ENCODE peak calls at places on chromosomes 3 and 15, in five cellular contexts. One of them, this sample, is unnamed.

GRCh38 chr3:30693470-30694120 is 87.2 kb downstream of the TGFBR2 start:
- DNase-seq in CD8-positive, alpha-beta memory T cell: peak
- DNase-seq in mucosa of descending colon: no peak
- DNase-seq in AG09309: peak
- DNase-seq in endodermal cell: peak
- DNase-seq in this sample: peak

GRCh38 chr15:77419050-77419835 is 661 bp downstream of the PEAK1 start:
- DNase-seq in CD8-positive, alpha-beta memory T cell: peak
- DNase-seq in mucosa of descending colon: peak
- DNase-seq in AG09309: no peak
- DNase-seq in endodermal cell: peak
- DNase-seq in this sample: no peak

GRCh38 chr15:101675796-101676582 is 23.8 kb upstream of the TM2D3 start:
- DNase-seq in CD8-positive, alpha-beta memory T cell: no peak
- DNase-seq in mucosa of descending colon: no peak
- DNase-seq in AG09309: peak
- DNase-seq in endodermal cell: peak
- DNase-seq in this sample: no peak

GRCh38 chr3:83002869-83003445 is 1241.5 kb upstream of the GBE1 start:
- DNase-seq in CD8-positive, alpha-beta memory T cell: no peak
- DNase-seq in mucosa of descending colon: no peak
- DNase-seq in AG09309: no peak
- DNase-seq in endodermal cell: no peak
- DNase-seq in this sample: no peak

GRCh38 chr3:140223197-140223596 is 288.2 kb downstream of the CLSTN2 start:
- DNase-seq in CD8-positive, alpha-beta memory T cell: no peak
- DNase-seq in mucosa of descending colon: no peak
- DNase-seq in AG09309: no peak
- DNase-seq in endodermal cell: no peak
- DNase-seq in this sample: no peak

GRCh38 chr15:31238906-31239305 is 87.7 kb upstream of the KLF13 start:
- DNase-seq in CD8-positive, alpha-beta memory T cell: no peak
- DNase-seq in mucosa of descending colon: peak
- DNase-seq in AG09309: no peak
- DNase-seq in endodermal cell: no peak
- DNase-seq in this sample: no peak

GRCh38 chr3:123377173-123377740 is 71.6 kb downstream of the ADCY5 start:
- DNase-seq in CD8-positive, alpha-beta memory T cell: no peak
- DNase-seq in mucosa of descending colon: no peak
- DNase-seq in AG09309: no peak
- DNase-seq in endodermal cell: peak
- DNase-seq in this sample: no peak

GRCh38 chr15:100083572-100083971 is 258.2 kb downstream of the ADAMTS17 start:
- DNase-seq in CD8-positive, alpha-beta memory T cell: no peak
- DNase-seq in mucosa of descending colon: no peak
- DNase-seq in AG09309: no peak
- DNase-seq in endodermal cell: no peak
- DNase-seq in this sample: no peak

GRCh38 chr3:46861996-46862688 is 1.1 kb downstream of the MYL3 start:
- DNase-seq in CD8-positive, alpha-beta memory T cell: no peak
- DNase-seq in mucosa of descending colon: peak
- DNase-seq in AG09309: no peak
- DNase-seq in endodermal cell: peak
- DNase-seq in this sample: no peak

GRCh38 chr3:51539291-51539891 is 872 bp downstream of the RAD54L2 start:
- DNase-seq in CD8-positive, alpha-beta memory T cell: no peak
- DNase-seq in mucosa of descending colon: no peak
- DNase-seq in AG09309: no peak
- DNase-seq in endodermal cell: peak
- DNase-seq in this sample: peak

GRCh38 chr15:101725073-101725472 is 800 bp upstream of the TARS3 start:
- DNase-seq in CD8-positive, alpha-beta memory T cell: no peak
- DNase-seq in mucosa of descending colon: no peak
- DNase-seq in AG09309: no peak
- DNase-seq in endodermal cell: no peak
- DNase-seq in this sample: no peak

GRCh38 chr15:31179683-31180082 is 78.2 kb upstream of the TRPM1 start:
- DNase-seq in CD8-positive, alpha-beta memory T cell: peak
- DNase-seq in mucosa of descending colon: no peak
- DNase-seq in AG09309: no peak
- DNase-seq in endodermal cell: no peak
- DNase-seq in this sample: peak

GRCh38 chr15:59616390-59616789 is 4.8 kb downstream of the GCNT3 start:
- DNase-seq in CD8-positive, alpha-beta memory T cell: no peak
- DNase-seq in mucosa of descending colon: no peak
- DNase-seq in AG09309: no peak
- DNase-seq in endodermal cell: no peak
- DNase-seq in this sample: no peak
- H3K4me3 ChIP-seq in CD8-positive, alpha-beta memory T cell: no peak
- H3K4me3 ChIP-seq in mucosa of descending colon: no peak
- H3K4me3 ChIP-seq in AG09309: no peak
- H3K4me3 ChIP-seq in endodermal cell: no peak
- H3K4me3 ChIP-seq in this sample: no peak

GRCh38 chr15:57505056-57505713 is 86.5 kb upstream of the MYZAP start:
- DNase-seq in CD8-positive, alpha-beta memory T cell: no peak
- DNase-seq in mucosa of descending colon: peak
- DNase-seq in AG09309: no peak
- DNase-seq in endodermal cell: no peak
- DNase-seq in this sample: no peak
- H3K4me3 ChIP-seq in CD8-positive, alpha-beta memory T cell: no peak
- H3K4me3 ChIP-seq in mucosa of descending colon: no peak
- H3K4me3 ChIP-seq in AG09309: no peak
- H3K4me3 ChIP-seq in endodermal cell: no peak
- H3K4me3 ChIP-seq in this sample: no peak

GRCh38 chr3:32082727-32083126 is 23.7 kb upstream of the GPD1L start:
- DNase-seq in CD8-positive, alpha-beta memory T cell: no peak
- DNase-seq in mucosa of descending colon: no peak
- DNase-seq in AG09309: no peak
- DNase-seq in endodermal cell: no peak
- DNase-seq in this sample: no peak
- H3K4me3 ChIP-seq in CD8-positive, alpha-beta memory T cell: no peak
- H3K4me3 ChIP-seq in mucosa of descending colon: no peak
- H3K4me3 ChIP-seq in AG09309: no peak
- H3K4me3 ChIP-seq in endodermal cell: no peak
- H3K4me3 ChIP-seq in this sample: no peak

GRCh38 chr3:194141415-194142155 is 5.6 kb downstream of the HES1 start:
- DNase-seq in CD8-positive, alpha-beta memory T cell: peak
- DNase-seq in mucosa of descending colon: peak
- DNase-seq in AG09309: peak
- DNase-seq in endodermal cell: peak
- DNase-seq in this sample: peak
- H3K4me3 ChIP-seq in CD8-positive, alpha-beta memory T cell: no peak
- H3K4me3 ChIP-seq in mucosa of descending colon: no peak
- H3K4me3 ChIP-seq in AG09309: peak
- H3K4me3 ChIP-seq in endodermal cell: no peak
- H3K4me3 ChIP-seq in this sample: peak

GRCh38 chr3:167829057-167829456 is 93.5 kb downstream of the SERPINI1 start:
- DNase-seq in CD8-positive, alpha-beta memory T cell: no peak
- DNase-seq in mucosa of descending colon: no peak
- DNase-seq in AG09309: no peak
- DNase-seq in endodermal cell: no peak
- DNase-seq in this sample: no peak

GRCh38 chr3:167835953-167836352 is 100.4 kb downstream of the SERPINI1 start:
- DNase-seq in CD8-positive, alpha-beta memory T cell: no peak
- DNase-seq in mucosa of descending colon: no peak
- DNase-seq in AG09309: no peak
- DNase-seq in endodermal cell: no peak
- DNase-seq in this sample: no peak

GRCh38 chr3:167835359-167835758 is 99.8 kb downstream of the SERPINI1 start:
- DNase-seq in CD8-positive, alpha-beta memory T cell: no peak
- DNase-seq in mucosa of descending colon: no peak
- DNase-seq in AG09309: no peak
- DNase-seq in endodermal cell: no peak
- DNase-seq in this sample: no peak

GRCh38 chr3:167830007-167830406 is 94.5 kb downstream of the SERPINI1 start:
- DNase-seq in CD8-positive, alpha-beta memory T cell: no peak
- DNase-seq in mucosa of descending colon: no peak
- DNase-seq in AG09309: no peak
- DNase-seq in endodermal cell: peak
- DNase-seq in this sample: no peak
- H3K4me3 ChIP-seq in CD8-positive, alpha-beta memory T cell: no peak
- H3K4me3 ChIP-seq in mucosa of descending colon: no peak
- H3K4me3 ChIP-seq in AG09309: no peak
- H3K4me3 ChIP-seq in endodermal cell: no peak
- H3K4me3 ChIP-seq in this sample: no peak

GRCh38 chr3:196794467-196794866 is 54.8 kb downstream of the PAK2 start:
- DNase-seq in CD8-positive, alpha-beta memory T cell: no peak
- DNase-seq in mucosa of descending colon: no peak
- DNase-seq in AG09309: no peak
- DNase-seq in endodermal cell: no peak
- DNase-seq in this sample: no peak

GRCh38 chr3:196793224-196793623 is 53.6 kb downstream of the PAK2 start:
- DNase-seq in CD8-positive, alpha-beta memory T cell: no peak
- DNase-seq in mucosa of descending colon: no peak
- DNase-seq in AG09309: peak
- DNase-seq in endodermal cell: no peak
- DNase-seq in this sample: no peak

GRCh38 chr3:196790636-196791035 is 51.0 kb downstream of the PAK2 start:
- DNase-seq in CD8-positive, alpha-beta memory T cell: no peak
- DNase-seq in mucosa of descending colon: no peak
- DNase-seq in AG09309: no peak
- DNase-seq in endodermal cell: no peak
- DNase-seq in this sample: no peak

GRCh38 chr3:196789773-196790419 is 50.2 kb downstream of the PAK2 start:
- DNase-seq in CD8-positive, alpha-beta memory T cell: no peak
- DNase-seq in mucosa of descending colon: no peak
- DNase-seq in AG09309: no peak
- DNase-seq in endodermal cell: no peak
- DNase-seq in this sample: no peak

GRCh38 chr3:196792771-196793170 is 53.1 kb downstream of the PAK2 start:
- DNase-seq in CD8-positive, alpha-beta memory T cell: no peak
- DNase-seq in mucosa of descending colon: no peak
- DNase-seq in AG09309: no peak
- DNase-seq in endodermal cell: peak
- DNase-seq in this sample: no peak
- H3K4me3 ChIP-seq in CD8-positive, alpha-beta memory T cell: no peak
- H3K4me3 ChIP-seq in mucosa of descending colon: no peak
- H3K4me3 ChIP-seq in AG09309: no peak
- H3K4me3 ChIP-seq in endodermal cell: no peak
- H3K4me3 ChIP-seq in this sample: no peak

DNA sequence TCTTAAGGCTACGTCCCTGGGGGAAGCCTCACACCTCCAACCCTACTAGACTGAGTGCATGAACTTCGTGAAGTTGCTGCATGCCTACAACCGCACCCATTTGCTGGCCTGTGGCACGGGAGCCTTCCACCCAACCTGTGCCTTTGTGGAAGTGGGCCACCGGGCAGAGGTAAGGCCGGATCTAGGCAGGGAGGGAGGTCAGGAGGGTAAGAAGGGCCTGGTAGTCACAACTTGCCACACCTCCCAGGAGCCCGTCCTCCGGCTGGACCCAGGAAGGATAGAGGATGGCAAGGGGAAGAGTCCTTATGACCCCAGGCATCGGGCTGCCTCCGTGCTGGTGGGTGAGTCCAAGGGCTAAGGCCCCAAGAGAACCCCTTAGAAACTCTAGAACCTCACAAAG is 1.9 kb downstream of the SEMA3B start:
- DNase-seq in CD8-positive, alpha-beta memory T cell: no peak
- DNase-seq in mucosa of descending colon: no peak
- DNase-seq in AG09309: no peak
- DNase-seq in endodermal cell: no peak
- DNase-seq in this sample: no peak
- H3K4me3 ChIP-seq in CD8-positive, alpha-beta memory T cell: no peak
- H3K4me3 ChIP-seq in mucosa of descending colon: no peak
- H3K4me3 ChIP-seq in AG09309: no peak
- H3K4me3 ChIP-seq in endodermal cell: no peak
- H3K4me3 ChIP-seq in this sample: no peak

DNA sequence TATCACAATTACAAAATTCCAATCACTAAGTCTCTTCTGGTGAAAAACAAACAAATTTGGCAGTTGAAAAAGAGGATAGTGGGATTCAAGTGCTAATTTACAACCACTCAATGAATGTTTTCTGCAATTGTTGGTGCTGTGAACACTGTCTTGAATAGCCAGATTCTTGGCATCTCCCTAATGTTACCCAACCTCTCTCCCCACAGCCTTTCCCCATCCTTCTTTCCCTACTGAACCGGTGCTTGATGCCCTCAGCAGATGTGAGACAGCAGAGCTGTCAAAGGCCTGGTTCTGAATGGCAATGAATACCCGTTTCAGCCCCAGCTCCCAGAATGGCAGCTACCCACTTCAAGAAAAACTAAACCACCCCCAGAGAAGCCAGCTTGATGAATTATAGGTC is 22.5 kb upstream of the BHLHE40 start:
- DNase-seq in CD8-positive, alpha-beta memory T cell: no peak
- DNase-seq in mucosa of descending colon: no peak
- DNase-seq in AG09309: no peak
- DNase-seq in endodermal cell: no peak
- DNase-seq in this sample: no peak
- H3K4me3 ChIP-seq in CD8-positive, alpha-beta memory T cell: no peak
- H3K4me3 ChIP-seq in mucosa of descending colon: no peak
- H3K4me3 ChIP-seq in AG09309: no peak
- H3K4me3 ChIP-seq in endodermal cell: no peak
- H3K4me3 ChIP-seq in this sample: no peak

This sample was measured in CD4-positive, alpha-beta memory T cell.